ENCODE peak calls at places on chromosomes 16 and 17, in nine cellular contexts. I is CD4-positive, CD25-positive, alpha-beta regulatory T cell; Z is Panc1; O is aorta; H is tibial nerve; S is mammary epithelial cell; A is upper lobe of right lung; M is psoas muscle; B is A549. G is an unnamed sample.

GRCh38 chr16:89136931-89137330 is 34.6 kb upstream of the CDH15 start:
- DNase-seq in I (no peak), Z (no peak), O (peak; percentile 50), H (no peak), S (no peak), A (peak; percentile 47), M (no peak), B (no peak), G (no peak)

GRCh38 chr17:74059471-74059870 is 144.0 kb upstream of the RPL38 start:
- DNase-seq in I (no peak), Z (no peak), O (no peak), H (no peak), S (no peak), A (no peak), M (no peak), B (no peak), G (no peak)

GRCh38 chr16:57984443-57985203 is 13.7 kb upstream of the CNGB1 start:
- DNase-seq in I (peak; percentile 92), Z (no peak), O (peak; percentile 93), H (peak; percentile 57), S (peak; percentile 61), A (peak; percentile 95), M (peak; percentile 87), B (peak; percentile 69), G (no peak)

GRCh38 chr16:56298948-56299602 is 107.8 kb downstream of the GNAO1 start:
- DNase-seq in I (no peak), Z (no peak), O (no peak), H (peak; percentile 22), S (no peak), A (no peak), M (no peak), B (no peak), G (no peak)

GRCh38 chr17:75683467-75684041 is 16.4 kb downstream of the SAP30BP start:
- DNase-seq in I (no peak), Z (peak; percentile 25), O (peak; percentile 8), H (no peak), S (peak; percentile 90), A (no peak), M (no peak), B (peak; percentile 81), G (no peak)

GRCh38 chr17:48307814-48308411 is 122.1 kb downstream of the SKAP1 start:
- DNase-seq in I (peak; percentile 69), Z (peak; percentile 36), O (no peak), H (no peak), S (peak; percentile 37), A (no peak), M (no peak), B (peak; percentile 58), G (peak; percentile 79)

GRCh38 chr17:67868176-67868575 is 42.9 kb downstream of the BPTF start:
- DNase-seq in I (no peak), Z (no peak), O (no peak), H (no peak), S (no peak), A (no peak), M (no peak), B (no peak), G (no peak)

GRCh38 chr17:31854672-31855071 is 4.4 kb downstream of the COPRS start:
- DNase-seq in I (no peak), Z (no peak), O (no peak), H (no peak), S (no peak), A (no peak), M (no peak), B (no peak), G (no peak)

GRCh38 chr16:86287641-86288201 is 222.6 kb upstream of the FOXF1 start:
- DNase-seq in I (no peak), Z (no peak), O (no peak), H (no peak), S (no peak), A (no peak), M (no peak), B (no peak), G (no peak)

GRCh38 chr17:9959377-9959981 is 54.4 kb upstream of the RCVRN start:
- DNase-seq in I (peak; percentile 22), Z (no peak), O (no peak), H (no peak), S (peak; percentile 12), A (peak; percentile 61), M (no peak), B (peak; percentile 91), G (peak; percentile 72)

GRCh38 chr16:19524866-19525723 is 1.4 kb downstream of the CCP110 start:
- DNase-seq in I (peak; percentile 10), Z (no peak), O (no peak), H (no peak), S (peak; percentile 59), A (no peak), M (no peak), B (no peak), G (peak; percentile 77)

GRCh38 chr17:43217614-43218087 is 6.0 kb downstream of the TMEM106A start:
- DNase-seq in I (peak; percentile 17), Z (no peak), O (no peak), H (no peak), S (no peak), A (peak; percentile 25), M (no peak), B (no peak), G (peak; percentile 6)

GRCh38 chr16:60729052-60729451 is 1307.2 kb downstream of the CDH8 start:
- DNase-seq in I (no peak), Z (no peak), O (no peak), H (no peak), S (peak; percentile 8), A (no peak), M (no peak), B (no peak), G (no peak)
- H3K9me3 ChIP-seq in I (peaks cover 7% of the 10 kb centered on the region), Z (no peaks in the 10 kb centered on the region), O (no peaks in the 10 kb centered on the region), H (no peaks in the 10 kb centered on the region), S (no peaks in the 10 kb centered on the region), A (no peaks in the 10 kb centered on the region), M (no peaks in the 10 kb centered on the region), B (no peaks in the 10 kb centered on the region), G (peaks cover 36% of the 10 kb centered on the region)

DNA sequence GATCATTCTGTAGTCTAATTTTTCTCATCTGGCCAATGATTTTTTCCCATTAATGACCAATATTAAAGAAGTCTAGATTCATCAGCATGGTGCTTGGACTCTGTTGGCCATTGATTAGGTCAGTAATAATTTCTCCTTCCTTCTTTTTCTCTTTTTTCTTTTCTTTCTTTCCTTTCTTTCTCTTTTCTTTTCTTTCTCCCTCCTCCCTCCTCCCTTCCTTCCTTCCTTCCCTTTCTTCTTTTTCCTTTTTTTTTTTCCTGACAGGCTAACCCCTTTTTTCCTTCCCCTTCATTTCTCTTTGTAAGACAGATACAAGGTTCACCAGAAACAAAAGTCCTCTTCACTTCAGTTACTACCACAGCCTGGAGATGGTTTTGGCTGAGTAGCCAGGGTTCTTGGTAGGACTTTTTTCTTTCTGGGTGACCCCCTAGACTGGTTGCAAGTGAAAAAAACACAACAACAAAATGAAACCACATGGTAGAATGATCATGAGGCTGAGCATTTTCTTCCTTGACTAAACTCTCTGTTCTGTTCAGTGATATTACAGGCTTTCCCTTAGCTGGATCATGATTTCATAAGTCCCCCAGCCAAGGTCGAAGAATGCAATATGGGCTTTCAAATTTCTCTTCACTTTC is 3.0 kb upstream of the ABCA6 start:
- DNase-seq in I (no peak), Z (no peak), O (no peak), H (no peak), S (no peak), A (no peak), M (no peak), B (no peak), G (no peak)
- H3K4me3 ChIP-seq in I (no peak overlapping the region), Z (no peak overlapping the region), O (no peak overlapping the region), H (no peak overlapping the region), S (no peak overlapping the region), A (no peak overlapping the region), M (no peak overlapping the region), B (no peak overlapping the region), G (no peak overlapping the region)

DNA sequence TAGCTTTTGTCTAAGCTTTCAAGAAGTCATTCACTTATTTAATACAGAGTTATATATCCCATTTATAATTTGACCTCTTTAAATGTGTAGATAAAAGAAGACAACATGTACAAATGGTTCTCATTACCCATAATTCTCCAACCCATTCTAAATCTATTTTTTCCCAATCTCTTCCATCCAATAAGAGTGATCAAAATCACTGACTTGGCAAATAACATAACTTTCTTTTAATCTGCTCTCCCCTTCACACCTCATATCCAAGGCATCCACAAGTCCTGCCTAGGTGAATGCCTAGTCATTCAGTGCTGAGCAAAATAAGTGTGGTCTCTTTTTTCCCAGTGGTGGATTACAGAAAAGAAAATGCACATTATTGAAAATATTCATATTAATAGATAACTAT is 1231.1 kb downstream of the CDH11 start:
- DNase-seq in I (no peak), Z (no peak), O (no peak), H (no peak), S (no peak), A (no peak), M (no peak), B (no peak), G (peak; percentile 6)
- H3K9me3 ChIP-seq in I (no peaks in the 10 kb centered on the region), Z (no peaks in the 10 kb centered on the region), O (no peaks in the 10 kb centered on the region), H (peaks cover 5% of the 10 kb centered on the region), S (no peaks in the 10 kb centered on the region), A (no peaks in the 10 kb centered on the region), M (peaks cover 5% of the 10 kb centered on the region), B (no peaks in the 10 kb centered on the region), G (no peaks in the 10 kb centered on the region)

GRCh38 chr17:7405413-7405881 is 1.6 kb upstream of the TMEM256 start:
- DNase-seq in I (no peak), Z (no peak), O (no peak), H (no peak), S (no peak), A (no peak), M (no peak), B (no peak), G (no peak)

GRCh38 chr17:7403043-7403901 is 625 bp downstream of the TMEM256 start:
- DNase-seq in I (peak; percentile 27), Z (no peak), O (peak; percentile 88), H (peak; percentile 57), S (no peak), A (peak; percentile 73), M (peak; percentile 83), B (peak; percentile 95), G (peak; percentile 74)

GRCh38 chr17:7405882-7406825 is 1.5 kb upstream of the NLGN2 start:
- DNase-seq in I (no peak), Z (no peak), O (no peak), H (no peak), S (no peak), A (no peak), M (no peak), B (no peak), G (no peak)

GRCh38 chr17:7404737-7405412 is 978 bp upstream of the TMEM256 start:
- DNase-seq in I (no peak), Z (no peak), O (peak; percentile 89), H (peak; percentile 49), S (no peak), A (peak; percentile 82), M (peak; percentile 84), B (peak; percentile 56), G (no peak)

DNA sequence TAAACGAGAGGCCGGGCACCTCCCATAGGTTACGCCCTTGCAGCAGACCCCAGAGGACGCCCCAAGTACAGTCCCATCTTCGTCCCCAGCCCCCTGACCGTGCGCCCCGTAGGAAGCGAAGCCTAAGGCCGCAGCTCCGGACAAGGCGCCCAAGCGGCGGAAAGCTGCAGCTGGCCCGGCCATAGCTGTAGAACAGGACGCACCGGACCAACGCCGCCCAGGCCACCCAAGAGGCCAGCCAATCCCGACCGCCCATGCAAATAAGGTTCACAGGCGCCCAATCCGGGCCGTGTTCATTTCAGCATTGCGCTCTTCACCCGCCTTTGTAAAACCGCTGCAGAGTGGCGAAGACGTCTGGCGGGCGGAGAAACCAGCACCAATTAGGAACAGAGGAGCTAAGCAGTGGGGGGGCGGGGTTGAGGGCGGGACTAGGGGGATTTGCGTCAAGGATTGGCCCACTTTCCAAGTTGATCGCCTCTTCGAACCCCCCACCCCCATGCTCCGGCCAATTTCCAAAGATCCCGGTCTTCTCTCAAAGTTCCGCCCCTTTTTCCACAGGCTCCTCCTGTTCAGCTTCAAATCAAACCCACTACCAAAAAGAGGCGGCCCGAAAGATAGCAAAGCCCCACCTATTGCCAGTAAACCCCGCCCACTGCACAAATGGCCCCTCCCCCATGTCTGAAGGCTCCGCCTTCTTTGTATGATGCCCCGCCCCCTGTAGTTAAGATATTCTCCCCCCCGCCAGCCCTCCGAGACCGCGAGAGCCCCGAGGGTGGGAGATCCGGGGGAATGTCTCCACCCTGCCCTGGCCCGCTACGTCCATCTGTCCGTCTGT is at the start of gene TMEM256:
- DNase-seq in I (peak; percentile 99), Z (peak; percentile 96), O (peak; percentile 99), H (peak; percentile 98), S (peak; percentile 99), A (peak; percentile 98), M (peak; percentile 99), B (peak; percentile 98), G (peak; percentile 99)
- H3K4me3 ChIP-seq in I (peak within 1 kb of the TSS; percentile 48), Z (peak within 1 kb of the TSS; percentile 61), O (peak within 1 kb of the TSS; percentile 59), H (peak within 1 kb of the TSS; percentile 63), S (peak within 1 kb of the TSS; percentile 70), A (peak within 1 kb of the TSS; percentile 64), M (peak within 1 kb of the TSS; percentile 73), B (peak within 1 kb of the TSS; percentile 88), G (peak within 1 kb of the TSS; percentile 91)

G was measured in Karpas-422.